ENCODE peak calls at places on chromosomes 4 and X, in ten cellular contexts. J is cardiac fibroblast; B is AG04450; Q is HTR-8/SVneo; C is GM18507; N is thyroid gland; L is stimulated activated CD4-positive, alpha-beta T cell treated with anti-CD3 and anti-CD28 coated beads, TNF-alpha, amount 100 ng/mL, for 4 hours; M is NCI-H1105 treated with DMSO at 0.1 percent for 48 hours; D is NT2/D1; P is neural progenitor cell. Y is an unnamed sample.

GRCh38 chrX:17553451-17553850 is 178.5 kb downstream of the NHS start:
- DNase-seq in J (peak; percentile 69), C (no peak), L (no peak), M (no peak), Q (peak; percentile 10), P (no peak), N (no peak), B (no peak), D (no peak), Y (no peak)

GRCh38 chr4:123952530-123953274 is 556.1 kb downstream of the SPRY1 start:
- DNase-seq in D (peak; percentile 54), N (no peak), B (no peak), C (no peak), Q (no peak), L (no peak), J (peak; percentile 62), P (no peak), M (no peak), Y (no peak)

GRCh38 chr4:6123541-6123940 is 76.8 kb downstream of the JAKMIP1 start:
- DNase-seq in J (no peak), P (no peak), B (no peak), D (no peak), C (no peak), Q (no peak), L (no peak), M (no peak), N (no peak), Y (no peak)

GRCh38 chr4:134544303-134544761 is 342.7 kb upstream of the PABPC4L start:
- DNase-seq in L (no peak), B (no peak), M (peak; percentile 98), P (no peak), J (peak; percentile 3), Q (peak; percentile 23), C (no peak), D (no peak), N (peak; percentile 65), Y (peak; percentile 20)

GRCh38 chrX:39484159-39484558 is 613.6 kb downstream of the BCOR start:
- DNase-seq in D (no peak), M (no peak), P (no peak), J (no peak), C (no peak), B (no peak), N (no peak), Q (no peak), L (no peak), Y (no peak)

GRCh38 chrX:133881893-133882292 is 103.5 kb downstream of the GPC3 start:
- DNase-seq in J (no peak), M (no peak), B (no peak), D (peak; percentile 13), P (peak; percentile 32), C (no peak), Q (no peak), L (no peak), N (no peak), Y (no peak)

GRCh38 chrX:42531431-42531830 is 246.5 kb downstream of the PPP1R2C start:
- DNase-seq in D (no peak), P (no peak), B (no peak), L (no peak), M (no peak), C (no peak), Q (no peak), J (no peak), N (no peak), Y (no peak)

GRCh38 chr4:122830392-122831095 is 3.9 kb downstream of the FGF2 start:
- DNase-seq in J (peak; percentile 65), D (no peak), N (no peak), M (no peak), B (no peak), L (no peak), Q (no peak), C (no peak), P (no peak), Y (no peak)

GRCh38 chrX:78746496-78746895 is 1.0 kb upstream of the LPAR4 start:
- DNase-seq in P (peak; percentile 62), D (no peak), M (no peak), B (no peak), J (no peak), N (no peak), L (no peak), Q (no peak), C (no peak), Y (no peak)